ENCODE peak calls at places on chromosomes 2 and 18, in eight cellular contexts. G, P, I, E, C, Z, B and Q are unnamed samples.

GRCh38 chr2:95551055-95551568 is 40.7 kb upstream of the TRIM43 start:
- DNase-seq in G (no peak), P (peak), I (no peak), E (no peak), C (no peak), Z (no peak), B (no peak), Q (no peak)

GRCh38 chr18:4851301-4851700 is 345.8 kb downstream of the AKAIN1 start:
- DNase-seq in G (no peak), P (no peak), I (no peak), E (no peak), C (no peak), Z (no peak), B (no peak), Q (no peak)

GRCh38 chr2:29196792-29197788 is 81.9 kb downstream of the CLIP4 start:
- DNase-seq in G (no peak), P (peak), I (peak), E (peak), C (peak), Z (no peak), B (peak), Q (peak)

GRCh38 chr2:170771049-170771937 is 1.1 kb downstream of the ERICH2 start:
- DNase-seq in G (no peak), P (peak), I (no peak), E (no peak), C (peak), Z (no peak), B (peak), Q (peak)

GRCh38 chr2:33298233-33298632 is 178.2 kb upstream of the RASGRP3 start:
- DNase-seq in G (no peak), P (no peak), I (no peak), E (no peak), C (no peak), Z (no peak), B (no peak), Q (no peak)

GRCh38 chr2:1831617-1831970 is 87.3 kb upstream of the PXDN start:
- DNase-seq in G (no peak), P (no peak), I (no peak), E (no peak), C (no peak), Z (no peak), B (no peak), Q (no peak)

GRCh38 chr2:200708951-200709350 is 102.8 kb upstream of the BZW1 start:
- DNase-seq in G (no peak), P (no peak), I (no peak), E (no peak), C (no peak), Z (no peak), B (no peak), Q (no peak)

GRCh38 chr2:177783091-177783490 is 289.5 kb downstream of the PDE11A start:
- DNase-seq in G (no peak), P (no peak), I (no peak), E (no peak), C (no peak), Z (no peak), B (no peak), Q (no peak)

GRCh38 chr2:100250645-100251044 is 71.7 kb downstream of the LONRF2 start:
- DNase-seq in G (peak), P (no peak), I (no peak), E (no peak), C (no peak), Z (no peak), B (no peak), Q (no peak)

GRCh38 chr2:240790370-240791210 is 29.4 kb downstream of the KIF1A start:
- DNase-seq in G (no peak), P (no peak), I (no peak), E (no peak), C (no peak), Z (no peak), B (no peak), Q (no peak)

GRCh38 chr18:23154021-23154420 is 18.7 kb downstream of the CABLES1 start:
- DNase-seq in G (no peak), P (no peak), I (no peak), E (no peak), C (no peak), Z (no peak), B (no peak), Q (no peak)

GRCh38 chr18:65975536-65975935 is 224.7 kb downstream of the CDH7 start:
- DNase-seq in G (no peak), P (no peak), I (no peak), E (no peak), C (no peak), Z (no peak), B (no peak), Q (no peak)

GRCh38 chr2:145905371-145905770 is 1385.5 kb upstream of the ZEB2 start:
- DNase-seq in G (no peak), P (no peak), I (no peak), E (no peak), C (no peak), Z (no peak), B (no peak), Q (no peak)

GRCh38 chr18:37430346-37431076 is 135.1 kb downstream of the CELF4 start:
- DNase-seq in G (no peak), P (no peak), I (peak), E (no peak), C (peak), Z (no peak), B (no peak), Q (no peak)

GRCh38 chr2:72166281-72166680 is 18.6 kb upstream of the CYP26B1 start:
- DNase-seq in G (no peak), P (no peak), I (no peak), E (no peak), C (no peak), Z (no peak), B (no peak), Q (no peak)